ENCODE peak calls at places on chromosome 17, in eight cellular contexts. Y is cardiac fibroblast; T is NCI-H510A treated with DMSO at 0.1 percent for 48 hours; F is effector CD4-positive, alpha-beta T cell; L is ELF-1; Z is EL; I is H7; W is upper lobe of right lung. N is an unnamed sample.

GRCh38 chr17:57228921-57229320 is 27.4 kb upstream of the MSI2 start:
- DNase-seq in L (no peak), T (no peak), W (no peak), I (no peak), Y (no peak), F (no peak), Z (no peak), N (no peak)

GRCh38 chr17:64277831-64278562 is 14.9 kb upstream of the TEX2 start:
- DNase-seq in I (no peak), W (no peak), L (no peak), Z (no peak), F (no peak), Y (peak; percentile 32), T (no peak), N (no peak)

GRCh38 chr17:69523252-69523861 is 108.9 kb downstream of the MAP2K6 start:
- DNase-seq in L (peak; percentile 64), W (no peak), Z (peak; percentile 60), Y (peak; percentile 67), I (peak; percentile 37), F (no peak), T (peak; percentile 82), N (no peak)

GRCh38 chr17:73101031-73101430 is 8.5 kb upstream of the SLC39A11 start:
- DNase-seq in L (no peak), W (no peak), I (no peak), Y (no peak), T (no peak), F (no peak), Z (no peak), N (no peak)

GRCh38 chr17:1939979-1940809 is 84.9 kb downstream of the RTN4RL1 start:
- DNase-seq in I (peak; percentile 61), F (no peak), T (no peak), Y (no peak), W (no peak), Z (no peak), L (no peak), N (no peak)

GRCh38 chr17:9473716-9474115 is 101.9 kb downstream of the STX8 start:
- DNase-seq in Z (peak; percentile 74), T (no peak), F (no peak), W (no peak), Y (peak; percentile 31), I (no peak), L (no peak), N (no peak)

GRCh38 chr17:67246648-67247415 is 1.8 kb upstream of the HELZ start:
- DNase-seq in Y (no peak), W (peak; percentile 83), I (peak; percentile 56), F (peak; percentile 31), Z (peak; percentile 58), T (no peak), L (peak; percentile 85), N (peak; percentile 27)

GRCh38 chr17:28712037-28712704 is 483 bp upstream of the PROCA1 start:
- DNase-seq in W (peak; percentile 81), L (peak; percentile 69), Y (peak; percentile 31), F (peak; percentile 46), I (peak; percentile 91), Z (no peak), T (no peak), N (peak; percentile 48)

GRCh38 chr17:82202981-82203380 is 9.7 kb downstream of the CCDC57 start:
- DNase-seq in W (no peak), Y (no peak), L (no peak), F (no peak), I (no peak), Z (no peak), T (no peak), N (no peak)

N was measured in activated CD4-positive, alpha-beta T cell treated with anti-CD3 and anti-CD28 coated beads, Interleukin-2, amount 50 U/mL, for 1 hour.